ENCODE peak calls at places on chromosomes 5 and 9, in ten cellular contexts. G is fibroblast of the aortic adventitia, W is H4, C is astrocyte of the hippocampus, D is brain microvascular endothelial cell, V is RCC 7860, N is DMS153, E is NCI-H748 treated with DMSO at 0.1 percent for 48 hours, K is left cardiac atrium, O is amniotic stem cell. H is an unnamed sample.

GRCh38 chr9:32380944-32381343 is 3.5 kb upstream of the ACO1 start:
- DNase-seq in V (no peak), D (no peak), G (no peak), W (no peak), E (no peak), K (no peak), C (no peak), N (no peak), O (no peak), H (no peak)

GRCh38 chr5:158910782-158911692 is 188.7 kb downstream of the EBF1 start:
- DNase-seq in E (no peak), D (peak; percentile 43), N (no peak), V (no peak), C (no peak), K (no peak), O (no peak), G (peak; percentile 59), W (no peak), H (peak; percentile 53)

GRCh38 chr9:22144226-22144625 is 135.1 kb upstream of the CDKN2B start:
- DNase-seq in W (no peak), E (no peak), G (no peak), N (no peak), O (no peak), C (no peak), K (no peak), V (no peak), D (no peak), H (no peak)

GRCh38 chr9:129237195-129237611 is 59.1 kb upstream of the IER5L start:
- DNase-seq in W (peak; percentile 37), N (no peak), E (no peak), D (peak; percentile 59), C (peak; percentile 71), O (peak; percentile 44), V (peak; percentile 45), G (peak; percentile 59), K (no peak), H (no peak)

GRCh38 chr9:98998441-98999151 is 54.9 kb downstream of the COL15A1 start:
- DNase-seq in E (peak; percentile 6), W (peak; percentile 43), V (peak; percentile 40), N (no peak), O (no peak), C (peak; percentile 72), D (peak; percentile 77), G (peak; percentile 90), K (peak; percentile 88), H (peak; percentile 49)

GRCh38 chr5:351911-352225 is 30.4 kb downstream of the AHRR start:
- DNase-seq in C (no peak), G (no peak), K (no peak), N (no peak), E (no peak), V (no peak), O (no peak), W (no peak), D (no peak), H (no peak)

GRCh38 chr9:134224827-134225154 is 60.4 kb upstream of the RNU6ATAC start:
- DNase-seq in E (no peak), K (no peak), O (no peak), V (no peak), N (no peak), C (no peak), W (no peak), D (no peak), G (no peak), H (no peak)

GRCh38 chr5:178991190-178992145 is 3.7 kb downstream of the GRM6 start:
- DNase-seq in K (no peak), C (no peak), O (no peak), W (no peak), V (no peak), G (no peak), D (no peak), N (no peak), E (no peak), H (no peak)

GRCh38 chr9:122372856-122373845 is 2.3 kb downstream of the PTGS1 start:
- DNase-seq in N (no peak), G (no peak), W (no peak), O (no peak), K (peak; percentile 19), E (no peak), D (no peak), V (no peak), C (no peak), H (no peak)

GRCh38 chr5:136036293-136036911 is 7.6 kb downstream of the TGFBI start:
- DNase-seq in K (no peak), D (no peak), G (no peak), V (no peak), C (no peak), O (no peak), N (no peak), W (no peak), E (no peak), H (no peak)

GRCh38 chr5:9820696-9821449 is 190.7 kb upstream of the TAS2R1 start:
- DNase-seq in O (no peak), G (peak; percentile 50), V (no peak), N (no peak), D (no peak), W (peak; percentile 16), E (no peak), K (no peak), C (no peak), H (no peak)